ENCODE peak calls at places on chromosomes 13 and 19, in five cellular contexts. One of them, this sample, is unnamed.

GRCh38 chr13:33053397-33054066 is 37.3 kb downstream of the KL start:
- DNase-seq in choroid plexus epithelial cell: peak
- DNase-seq in neural crest cell: no peak
- DNase-seq in Peyer's patch: no peak
- DNase-seq in GM23338: no peak
- DNase-seq in this sample: no peak

GRCh38 chr13:43865892-43866291 is 13.6 kb downstream of the CCDC122 start:
- DNase-seq in choroid plexus epithelial cell: peak
- DNase-seq in neural crest cell: no peak
- DNase-seq in Peyer's patch: no peak
- DNase-seq in GM23338: no peak
- DNase-seq in this sample: no peak

GRCh38 chr13:71828117-71828516 is 38.9 kb downstream of the DACH1 start:
- DNase-seq in choroid plexus epithelial cell: no peak
- DNase-seq in neural crest cell: no peak
- DNase-seq in Peyer's patch: no peak
- DNase-seq in GM23338: no peak
- DNase-seq in this sample: no peak

GRCh38 chr19:11421607-11422098 is 2.5 kb upstream of the RGL3 start:
- DNase-seq in choroid plexus epithelial cell: no peak
- DNase-seq in neural crest cell: peak
- DNase-seq in Peyer's patch: no peak
- DNase-seq in GM23338: peak
- DNase-seq in this sample: peak

GRCh38 chr13:51764184-51765141 is 39.5 kb downstream of the DHRS12 start:
- DNase-seq in choroid plexus epithelial cell: peak
- DNase-seq in neural crest cell: no peak
- DNase-seq in Peyer's patch: peak
- DNase-seq in GM23338: no peak
- DNase-seq in this sample: peak

GRCh38 chr13:19984430-19985218 is 26.1 kb downstream of the ZMYM2 start:
- DNase-seq in choroid plexus epithelial cell: peak
- DNase-seq in neural crest cell: no peak
- DNase-seq in Peyer's patch: no peak
- DNase-seq in GM23338: peak
- DNase-seq in this sample: no peak

GRCh38 chr19:36707134-36707533 is 19.7 kb downstream of the ZNF567 start:
- DNase-seq in choroid plexus epithelial cell: no peak
- DNase-seq in neural crest cell: no peak
- DNase-seq in Peyer's patch: no peak
- DNase-seq in GM23338: no peak
- DNase-seq in this sample: no peak

GRCh38 chr19:46073268-46073922 is 32.6 kb upstream of the IGFL4 start:
- DNase-seq in choroid plexus epithelial cell: peak
- DNase-seq in neural crest cell: no peak
- DNase-seq in Peyer's patch: no peak
- DNase-seq in GM23338: no peak
- DNase-seq in this sample: no peak

GRCh38 chr19:34639491-34640085 is 37.4 kb downstream of the SCGB2B2 start:
- DNase-seq in choroid plexus epithelial cell: peak
- DNase-seq in neural crest cell: peak
- DNase-seq in Peyer's patch: no peak
- DNase-seq in GM23338: peak
- DNase-seq in this sample: no peak

GRCh38 chr19:12194827-12195500 is 32.1 kb downstream of the ZNF136 start:
- DNase-seq in choroid plexus epithelial cell: peak
- DNase-seq in neural crest cell: no peak
- DNase-seq in Peyer's patch: peak
- DNase-seq in GM23338: peak
- DNase-seq in this sample: peak

GRCh38 chr13:41058229-41059070 is 2.9 kb upstream of the WBP4 start:
- DNase-seq in choroid plexus epithelial cell: peak
- DNase-seq in neural crest cell: no peak
- DNase-seq in Peyer's patch: no peak
- DNase-seq in GM23338: no peak
- DNase-seq in this sample: no peak

GRCh38 chr19:47093254-47093653 is 20.3 kb downstream of the ZC3H4 start:
- DNase-seq in choroid plexus epithelial cell: peak
- DNase-seq in neural crest cell: no peak
- DNase-seq in Peyer's patch: no peak
- DNase-seq in GM23338: no peak
- DNase-seq in this sample: no peak

DNA sequence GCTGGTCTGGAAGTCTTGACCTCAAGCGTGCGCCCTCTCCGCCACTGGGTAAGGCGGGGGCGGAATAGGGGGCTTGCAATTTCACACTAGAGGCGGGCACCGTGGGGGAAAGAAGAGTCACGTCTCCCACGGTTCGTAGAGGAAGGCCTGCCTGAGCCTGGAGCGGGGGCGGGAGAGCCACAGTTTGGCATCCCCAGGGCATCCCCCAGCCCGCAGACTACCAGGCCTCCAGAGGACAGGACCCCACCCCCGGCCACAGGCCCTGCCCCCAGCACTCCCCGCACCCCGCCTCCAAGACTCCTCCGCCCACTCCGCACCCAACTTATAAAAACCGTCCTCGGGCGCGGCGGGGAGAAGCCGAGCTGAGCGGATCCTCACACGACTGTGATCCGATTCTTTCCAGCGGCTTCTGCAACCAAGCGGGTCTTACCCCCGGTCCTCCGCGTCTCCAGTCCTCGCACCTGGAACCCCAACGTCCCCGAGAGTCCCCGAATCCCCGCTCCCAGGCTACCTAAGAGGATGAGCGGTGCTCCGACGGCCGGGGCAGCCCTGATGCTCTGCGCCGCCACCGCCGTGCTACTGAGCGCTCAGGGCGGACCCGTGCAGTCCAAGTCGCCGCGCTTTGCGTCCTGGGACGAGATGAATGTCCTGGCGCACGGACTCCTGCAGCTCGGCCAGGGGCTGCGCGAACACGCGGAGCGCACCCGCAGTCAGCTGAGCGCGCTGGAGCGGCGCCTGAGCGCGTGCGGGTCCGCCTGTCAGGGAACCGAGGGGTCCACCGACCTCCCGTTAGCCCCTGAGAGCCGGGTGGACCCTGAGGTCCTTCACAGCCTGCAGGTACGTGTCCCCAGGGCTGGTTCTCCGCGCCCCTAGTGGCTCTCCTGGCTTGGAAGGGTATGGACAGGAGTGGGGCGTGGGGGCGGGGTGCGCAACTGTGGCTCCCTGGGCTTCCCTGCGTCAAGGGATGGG is at the start of gene ANGPTL4:
- DNase-seq in choroid plexus epithelial cell: peak
- DNase-seq in neural crest cell: peak
- DNase-seq in Peyer's patch: peak
- DNase-seq in GM23338: peak
- DNase-seq in this sample: no peak
- TF ChIP-seq CTCF in choroid plexus epithelial cell: peak
- TF ChIP-seq CTCF in neural crest cell: peak
- TF ChIP-seq CTCF in Peyer's patch: peak
- TF ChIP-seq CTCF in GM23338: no peak
- TF ChIP-seq CTCF in this sample: no peak

DNA sequence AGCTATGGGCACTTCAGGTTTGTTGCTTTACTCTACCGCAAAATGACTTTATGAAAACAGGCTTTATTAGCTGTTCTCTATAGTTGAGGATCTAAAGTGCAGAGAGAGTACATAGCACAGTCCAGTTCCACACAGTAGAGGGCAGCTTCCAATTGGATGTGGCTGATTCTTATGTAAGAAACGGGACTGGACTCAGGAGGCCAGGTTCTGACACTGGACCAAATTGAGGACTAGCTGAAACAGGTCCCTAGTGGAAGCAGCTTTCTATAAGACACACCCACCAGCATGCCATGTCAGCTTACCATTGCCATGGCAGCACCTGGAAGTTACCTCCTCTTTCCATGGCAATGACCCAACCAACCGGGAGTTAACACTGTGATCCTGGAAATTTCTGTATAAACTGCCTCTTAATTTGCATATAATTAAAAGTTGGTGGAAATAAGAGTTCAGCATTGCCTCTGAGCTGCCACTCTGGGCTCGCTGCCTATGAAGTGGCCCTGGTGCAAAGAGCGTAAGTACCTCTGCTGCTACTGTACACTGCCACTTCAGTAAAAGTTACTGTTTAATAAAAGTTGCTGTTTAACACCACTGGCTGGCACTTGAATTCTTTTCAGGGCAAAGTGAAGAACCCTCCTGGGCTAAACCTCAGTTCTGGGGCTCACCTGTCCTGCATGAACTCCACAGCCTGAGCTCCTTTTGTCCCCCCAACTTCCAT is 211.9 kb upstream of the SLC10A2 start:
- DNase-seq in choroid plexus epithelial cell: no peak
- DNase-seq in neural crest cell: no peak
- DNase-seq in Peyer's patch: no peak
- DNase-seq in GM23338: no peak
- DNase-seq in this sample: no peak
- TF ChIP-seq CTCF in choroid plexus epithelial cell: peak
- TF ChIP-seq CTCF in neural crest cell: no peak
- TF ChIP-seq CTCF in Peyer's patch: no peak
- TF ChIP-seq CTCF in GM23338: peak
- TF ChIP-seq CTCF in this sample: no peak

DNA sequence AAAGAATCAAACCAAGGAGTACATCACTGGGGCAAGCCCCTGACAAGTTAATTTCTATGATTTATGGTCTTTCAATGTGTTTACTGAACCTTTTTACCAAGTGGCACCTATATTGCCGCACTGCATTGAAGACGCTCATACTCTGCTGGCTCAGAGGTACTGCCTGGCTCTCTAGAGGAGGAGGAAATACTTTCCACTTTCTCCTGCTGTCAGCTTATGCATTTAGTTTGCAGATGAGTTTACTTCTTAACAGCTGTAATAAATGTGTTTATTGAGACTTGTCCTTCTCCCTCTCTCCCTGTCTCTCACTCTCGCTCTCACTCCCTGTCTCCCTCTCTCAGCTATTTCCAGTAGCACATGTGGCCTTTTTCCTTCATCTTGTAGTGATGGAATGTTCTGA is 60.4 kb upstream of the SPATA13 start:
- DNase-seq in choroid plexus epithelial cell: no peak
- DNase-seq in neural crest cell: no peak
- DNase-seq in Peyer's patch: no peak
- DNase-seq in GM23338: no peak
- DNase-seq in this sample: no peak
- TF ChIP-seq CTCF in choroid plexus epithelial cell: no peak
- TF ChIP-seq CTCF in neural crest cell: no peak
- TF ChIP-seq CTCF in Peyer's patch: no peak
- TF ChIP-seq CTCF in GM23338: no peak
- TF ChIP-seq CTCF in this sample: no peak

DNA sequence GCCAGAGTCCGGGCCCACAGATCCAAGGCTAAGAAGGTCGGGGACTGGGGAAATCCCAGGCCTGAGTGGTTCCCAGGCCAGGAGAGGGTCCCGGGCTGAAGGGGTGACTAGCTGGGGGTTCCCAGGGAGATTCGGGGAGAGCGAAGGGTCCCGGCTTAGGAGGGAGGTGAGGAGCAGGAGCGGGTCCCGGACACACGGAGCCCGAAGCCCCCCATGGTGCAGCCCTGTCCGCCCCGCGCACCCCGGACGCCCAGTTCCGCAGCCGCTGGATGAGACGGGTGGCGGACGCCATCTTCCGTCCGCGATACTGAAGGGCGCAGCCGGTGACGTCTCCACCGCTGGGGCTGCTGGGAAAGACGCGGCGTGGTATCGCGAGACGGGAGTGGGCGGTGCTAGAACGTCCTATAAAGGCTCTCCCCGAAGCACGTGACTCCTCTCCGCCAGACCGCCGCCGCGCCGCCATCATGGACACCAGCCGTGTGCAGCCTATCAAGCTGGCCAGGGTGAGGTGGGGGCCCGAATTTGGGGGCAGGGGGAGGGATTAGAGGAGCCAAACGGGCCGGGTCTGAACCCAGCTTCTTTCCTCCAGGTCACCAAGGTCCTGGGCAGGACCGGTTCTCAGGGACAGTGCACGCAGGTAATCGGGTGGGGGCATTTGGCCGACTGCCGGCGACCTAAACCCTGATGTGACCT is at the start of the genes NDUFA7 and RPS28:
- DNase-seq in choroid plexus epithelial cell: peak
- DNase-seq in neural crest cell: peak
- DNase-seq in Peyer's patch: peak
- DNase-seq in GM23338: peak
- DNase-seq in this sample: peak
- TF ChIP-seq CTCF in choroid plexus epithelial cell: no peak
- TF ChIP-seq CTCF in neural crest cell: peak
- TF ChIP-seq CTCF in Peyer's patch: peak
- TF ChIP-seq CTCF in GM23338: peak
- TF ChIP-seq CTCF in this sample: no peak

This sample was measured in activated B cell treated with CpG ODN at 0.5 μM for 24 hours.